ENCODE peak calls at places on chromosomes 1 and 21, in five cellular contexts. T is upper lobe of right lung, P is body of pancreas, Q is lower lobe of right lung, V is psoas muscle. C is an unnamed sample. For H3K4me1, the result is how much of the 10 kb centered on the place peaks cover.

GRCh38 chr1:203754455-203754864 is 10.5 kb upstream of the LAX1 start:
- DNase-seq in T (no peak), P (no peak), V (no peak), Q (no peak), C (no peak)

GRCh38 chr1:39902121-39902807 is 547 bp upstream of the MYCL start:
- DNase-seq in P (peak), Q (peak), T (peak), V (peak), C (peak)

GRCh38 chr1:99674665-99675064 is 28.8 kb downstream of the PALMD start:
- DNase-seq in V (no peak), P (no peak), Q (no peak), T (no peak), C (no peak)

GRCh38 chr1:165392634-165393571 is 36.4 kb upstream of the LMX1A start:
- DNase-seq in T (peak), Q (peak), V (peak), P (peak), C (peak)

GRCh38 chr1:214352838-214353237 is 71.9 kb downstream of the SMYD2 start:
- DNase-seq in Q (no peak), V (no peak), P (no peak), T (no peak), C (no peak)

GRCh38 chr1:67752306-67752705 is 67.3 kb downstream of the GADD45A start:
- DNase-seq in T (no peak), V (no peak), Q (no peak), P (no peak), C (no peak)

GRCh38 chr1:234437423-234438171 is 41.4 kb downstream of the TARBP1 start:
- DNase-seq in P (peak), V (peak), Q (no peak), T (no peak), C (peak)

GRCh38 chr1:68198752-68199151 is 33.6 kb downstream of the WLS start:
- DNase-seq in P (no peak), Q (no peak), V (no peak), T (no peak), C (no peak)

GRCh38 chr1:16913866-16914662 is 7.7 kb upstream of the CROCC start:
- DNase-seq in T (peak), Q (peak), P (peak), V (peak), C (peak)

GRCh38 chr1:206829282-206829681 is 36.1 kb upstream of the IL20 start:
- DNase-seq in T (no peak), P (no peak), V (no peak), Q (no peak), C (no peak)

GRCh38 chr1:93608188-93609109 is 73.2 kb downstream of the BCAR3 start:
- DNase-seq in P (no peak), T (no peak), V (no peak), Q (no peak), C (peak)

GRCh38 chr1:211830055-211830329 is 571 bp downstream of the LPGAT1 start:
- DNase-seq in T (no peak), Q (no peak), V (no peak), P (no peak), C (no peak)

GRCh38 chr1:36528361-36529349 is 45.9 kb upstream of the CSF3R start:
- DNase-seq in Q (no peak), V (no peak), T (no peak), P (no peak), C (no peak)

GRCh38 chr1:42806593-42806992 is 10.3 kb upstream of the ERMAP start:
- DNase-seq in P (no peak), T (no peak), V (no peak), Q (no peak), C (no peak)

GRCh38 chr1:225670806-225671733 is 18.1 kb upstream of the ENAH start:
- DNase-seq in T (no peak), P (no peak), Q (no peak), V (no peak), C (peak)

GRCh38 chr1:47738560-47739182 is 258.5 kb downstream of the TRABD2B start:
- DNase-seq in P (peak), V (peak), Q (no peak), T (no peak), C (peak)

GRCh38 chr1:198497326-198498220 is 42.9 kb downstream of the ATP6V1G3 start:
- DNase-seq in V (no peak), P (no peak), Q (no peak), T (no peak), C (no peak)

GRCh38 chr1:167477962-167478361 is 40.4 kb downstream of the CD247 start:
- DNase-seq in T (peak), P (no peak), Q (no peak), V (no peak), C (no peak)

GRCh38 chr1:244863491-244864252 is 671 bp downstream of the HNRNPU start:
- DNase-seq in P (peak), T (peak), Q (peak), V (peak), C (no peak)

GRCh38 chr1:220700591-220701179 is 10.5 kb downstream of the C1orf115 start:
- DNase-seq in P (no peak), Q (no peak), T (no peak), V (no peak), C (no peak)

GRCh38 chr21:46489162-46489663 is 30.5 kb downstream of the DIP2A start:
- DNase-seq in Q (no peak), V (no peak), P (no peak), T (no peak), C (no peak)

GRCh38 chr1:213135572-213135971 is 84.5 kb downstream of the RPS6KC1 start:
- DNase-seq in Q (no peak), T (no peak), V (no peak), P (no peak), C (no peak)

GRCh38 chr1:213136190-213136917 is 85.3 kb downstream of the RPS6KC1 start:
- DNase-seq in T (no peak), V (no peak), P (no peak), Q (no peak), C (no peak)

GRCh38 chr1:213138892-213139291 is 87.9 kb downstream of the RPS6KC1 start:
- DNase-seq in P (no peak), T (no peak), V (no peak), Q (no peak), C (no peak)

GRCh38 chr1:213138391-213138790 is 87.3 kb downstream of the RPS6KC1 start:
- DNase-seq in Q (no peak), P (no peak), V (no peak), T (no peak), C (no peak)
- H3K4me1 ChIP-seq in Q (under half), P (under half), V (under half), T (under half), C (under half)

DNA sequence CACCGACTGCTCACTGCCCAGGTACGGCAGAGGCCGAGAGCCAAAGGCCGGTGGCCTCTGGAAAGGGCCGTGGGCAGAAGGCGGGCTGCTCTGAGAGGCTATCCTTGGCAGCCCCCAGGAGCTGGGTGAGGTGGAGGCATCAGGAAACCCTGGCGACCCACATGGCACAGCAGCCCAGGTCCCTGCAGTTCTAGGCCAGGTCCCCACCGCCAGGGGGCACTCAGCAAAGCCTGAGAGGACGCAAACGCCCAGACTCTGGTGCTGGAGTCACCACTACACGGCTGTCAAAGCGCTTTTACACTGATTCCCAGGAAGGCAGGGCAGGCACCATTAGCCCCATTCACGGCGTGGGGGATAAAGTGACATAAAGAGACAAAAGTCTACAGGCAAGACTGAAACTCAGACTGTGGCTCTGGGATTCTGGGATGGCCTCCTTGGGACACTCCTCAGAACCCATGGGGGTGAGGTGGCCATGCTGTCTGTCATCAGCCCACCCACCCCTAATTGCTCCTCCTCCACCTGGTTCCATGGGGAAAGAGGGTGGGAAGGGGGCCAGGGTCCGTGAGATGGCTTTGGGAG is 4.9 kb downstream of the PLEKHG5 start:
- DNase-seq in P (peak), V (peak), Q (peak), T (peak), C (peak)
- H3K4me1 ChIP-seq in P (under half), V (under half), Q (under half), T (under half), C (under half)

GRCh38 chr1:205284420-205285144 is 37.0 kb downstream of the NUAK2 start:
- DNase-seq in Q (peak), P (peak), V (peak), T (peak), C (peak)
- H3K4me1 ChIP-seq in Q (half or more), P (under half), V (under half), T (under half), C (under half)

GRCh38 chr21:37208056-37208705 is 59.0 kb downstream of the VPS26C start:
- DNase-seq in V (peak), P (peak), T (peak), Q (peak), C (peak)

GRCh38 chr21:37202221-37202805 is 64.8 kb downstream of the VPS26C start:
- DNase-seq in Q (no peak), P (no peak), T (no peak), V (no peak), C (no peak)

GRCh38 chr21:37206531-37206930 is 60.6 kb downstream of the VPS26C start:
- DNase-seq in Q (no peak), V (no peak), P (no peak), T (no peak), C (no peak)

GRCh38 chr21:37207441-37208009 is 59.6 kb downstream of the VPS26C start:
- DNase-seq in Q (no peak), T (no peak), P (peak), V (peak), C (peak)

GRCh38 chr21:37204580-37204979 is 62.6 kb downstream of the VPS26C start:
- DNase-seq in V (no peak), P (no peak), T (no peak), Q (no peak), C (no peak)
- H3K4me1 ChIP-seq in V (under half), P (under half), T (under half), Q (under half), C (under half)